ENCODE peak calls at places on chromosome 4, in six cellular contexts. S is Peyer's patch, X is A549, E is HepG2, I is stomach, D is uterus. Z is an unnamed sample.
A peak's percentile ranks its signal among the peaks of the same experiment; 100 is the strongest.

GRCh38 chr4:186727149-186727976 is 3.7 kb upstream of the FAT1 start:
- DNase-seq in S (no peak), X (peak; percentile 47), E (no peak), I (no peak), D (no peak), Z (no peak)

GRCh38 chr4:86957214-86957613 is 22.4 kb downstream of the AFF1 start:
- DNase-seq in S (no peak), X (no peak), E (no peak), I (no peak), D (no peak), Z (no peak)

GRCh38 chr4:122793811-122794210 is 32.8 kb upstream of the FGF2 start:
- DNase-seq in S (no peak), X (no peak), E (no peak), I (no peak), D (no peak), Z (no peak)

GRCh38 chr4:181301735-181302380 is 941.3 kb upstream of the TENM3 start:
- DNase-seq in S (peak; percentile 22), X (peak; percentile 36), E (peak; percentile 32), I (peak; percentile 59), D (no peak), Z (no peak)

GRCh38 chr4:147833254-147833653 is 101.4 kb downstream of the ARHGAP10 start:
- DNase-seq in S (no peak), X (no peak), E (no peak), I (no peak), D (no peak), Z (no peak)

GRCh38 chr4:146959692-146960091 is 14.0 kb upstream of the TTC29 start:
- DNase-seq in S (no peak), X (no peak), E (no peak), I (no peak), D (no peak), Z (no peak)

GRCh38 chr4:89753601-89754066 is 83.3 kb downstream of the SNCA start:
- DNase-seq in S (no peak), X (peak; percentile 62), E (peak; percentile 30), I (no peak), D (no peak), Z (no peak)

GRCh38 chr4:153684182-153685073 is at the start of gene TLR2:
- DNase-seq in S (peak; percentile 51), X (no peak), E (no peak), I (peak; percentile 85), D (peak; percentile 30), Z (peak; percentile 59)

GRCh38 chr4:25723409-25723808 is 67.8 kb downstream of the SLC34A2 start:
- DNase-seq in S (no peak), X (no peak), E (no peak), I (peak; percentile 18), D (no peak), Z (no peak)

GRCh38 chr4:81319657-81320056 is 104.6 kb upstream of the PRKG2 start:
- DNase-seq in S (no peak), X (no peak), E (no peak), I (no peak), D (no peak), Z (no peak)

GRCh38 chr4:160835789-160836188 is 1328.0 kb downstream of the FSTL5 start:
- DNase-seq in S (no peak), X (peak; percentile 22), E (no peak), I (no peak), D (no peak), Z (no peak)

GRCh38 chr4:71293705-71294104 is 45.1 kb upstream of the SLC4A4 start:
- DNase-seq in S (no peak), X (no peak), E (no peak), I (no peak), D (no peak), Z (no peak)

GRCh38 chr4:150173420-150173819 is 95.2 kb downstream of the DCLK2 start:
- DNase-seq in S (no peak), X (no peak), E (no peak), I (no peak), D (no peak), Z (no peak)

GRCh38 chr4:40288547-40288946 is 46.6 kb upstream of the CHRNA9 start:
- DNase-seq in S (peak; percentile 39), X (no peak), E (no peak), I (no peak), D (no peak), Z (no peak)

GRCh38 chr4:142160509-142160908 is 524.1 kb downstream of the IL15 start:
- DNase-seq in S (no peak), X (no peak), E (no peak), I (no peak), D (no peak), Z (no peak)

GRCh38 chr4:94827481-94828110 is 69.8 kb downstream of the BMPR1B start:
- DNase-seq in S (no peak), X (peak; percentile 74), E (no peak), I (no peak), D (no peak), Z (no peak)

GRCh38 chr4:38563703-38564490 is 100.1 kb upstream of the KLF3 start:
- DNase-seq in S (no peak), X (no peak), E (no peak), I (no peak), D (no peak), Z (no peak)

GRCh38 chr4:82748781-82749504 is 49.7 kb downstream of the SCD5 start:
- DNase-seq in S (no peak), X (no peak), E (no peak), I (no peak), D (no peak), Z (no peak)

GRCh38 chr4:6829077-6829476 is 46.5 kb downstream of the KIAA0232 start:
- DNase-seq in S (no peak), X (no peak), E (no peak), I (no peak), D (no peak), Z (no peak)

GRCh38 chr4:1243451-1244080 is 5.4 kb downstream of the CTBP1 start:
- DNase-seq in S (no peak), X (no peak), E (no peak), I (no peak), D (no peak), Z (peak; percentile 78)

GRCh38 chr4:169332595-169332994 is 61.8 kb upstream of the SH3RF1 start:
- DNase-seq in S (no peak), X (no peak), E (no peak), I (no peak), D (no peak), Z (no peak)

GRCh38 chr4:122758033-122758432 is 25.5 kb downstream of the BBS12 start:
- DNase-seq in S (no peak), X (peak; percentile 48), E (no peak), I (no peak), D (no peak), Z (no peak)

GRCh38 chr4:129822708-129823504 is 727.0 kb downstream of the C4orf33 start:
- DNase-seq in S (no peak), X (no peak), E (no peak), I (no peak), D (no peak), Z (no peak)

GRCh38 chr4:179307297-179308136 is 1865.3 kb upstream of the AGA start:
- DNase-seq in S (no peak), X (peak; percentile 13), E (peak; percentile 24), I (no peak), D (no peak), Z (no peak)

GRCh38 chr4:6440506-6441201 is 31.8 kb downstream of the PPP2R2C start:
- DNase-seq in S (no peak), X (no peak), E (no peak), I (no peak), D (no peak), Z (no peak)

GRCh38 chr4:125952631-125953030 is 637.9 kb downstream of the FAT4 start:
- DNase-seq in S (no peak), X (no peak), E (no peak), I (no peak), D (no peak), Z (no peak)

DNA sequence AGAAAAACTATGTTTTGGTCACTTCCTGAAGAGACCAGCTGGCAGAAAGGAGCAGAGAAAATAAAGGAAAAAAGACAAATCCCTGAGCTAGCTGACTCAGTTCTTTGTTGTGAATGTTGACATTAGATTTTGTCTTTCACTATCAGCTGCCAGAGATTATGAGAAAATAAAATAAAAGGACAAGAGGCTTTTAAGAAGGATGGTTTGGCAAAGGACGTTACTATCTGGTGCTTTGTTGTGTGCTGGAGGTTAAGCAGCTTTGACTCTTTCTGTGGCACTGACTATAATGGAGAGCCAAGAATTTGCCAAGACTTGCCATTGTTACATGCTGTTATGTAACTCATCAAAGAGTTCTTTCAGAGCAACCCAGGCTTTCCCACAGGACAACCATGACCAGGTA is 12.1 kb downstream of the ASB5 start:
- DNase-seq in S (no peak), X (no peak), E (no peak), I (no peak), D (no peak), Z (no peak)
- H3K4me3 ChIP-seq in S (no peak overlapping the region), X (no peak overlapping the region), E (no peak overlapping the region), I (no peak overlapping the region), D (no peak overlapping the region), Z (no peak overlapping the region)

GRCh38 chr4:106875340-106875739 is 160.8 kb downstream of the DKK2 start:
- DNase-seq in S (no peak), X (peak; percentile 1), E (peak; percentile 5), I (no peak), D (no peak), Z (no peak)
- TF ChIP-seq CTCF in S (no peak), X (no peak), E (peak; percentile 40), I (no peak), D (no peak), Z (no peak)

GRCh38 chr4:121696641-121697461 is at the start of gene ANXA5:
- DNase-seq in S (peak; percentile 74), X (peak; percentile 81), E (peak; percentile 63), I (peak; percentile 90), D (peak; percentile 88), Z (peak; percentile 75)
- TF ChIP-seq POLR2A in S (peak; percentile 68), X (peak; percentile 64), E (peak; percentile 88), I (peak; percentile 53), D (no peak), Z (no peak)

DNA sequence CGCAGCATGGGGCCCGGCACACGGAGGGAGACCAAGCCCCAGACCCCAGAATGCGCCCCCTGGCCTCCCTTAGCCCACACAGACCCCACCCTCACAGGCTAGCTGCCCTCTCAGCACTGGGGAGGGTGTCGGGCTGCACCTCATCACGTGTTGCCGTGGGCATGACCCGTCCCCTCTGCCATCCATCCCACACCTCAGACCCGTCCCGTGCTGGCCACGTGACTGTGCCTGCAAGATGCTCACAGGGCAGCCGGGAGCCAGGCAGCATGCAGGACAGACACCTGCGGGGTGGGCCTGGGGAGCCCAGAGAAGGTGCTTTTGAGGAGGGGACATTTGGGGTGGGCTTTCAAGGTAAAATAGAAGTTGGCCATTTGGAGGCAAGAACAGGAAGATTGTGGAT is 4.8 kb downstream of the MSANTD1 start:
- DNase-seq in S (no peak), X (no peak), E (no peak), I (no peak), D (peak; percentile 8), Z (peak; percentile 77)
- H3K4me3 ChIP-seq in S (no peak overlapping the region), X (no peak overlapping the region), E (no peak overlapping the region), I (no peak overlapping the region), D (no peak overlapping the region), Z (no peak overlapping the region)